ENCODE peak calls at places on chromosomes 4 and X, in nine cellular contexts. One of them, this sample, is unnamed.

GRCh38 chr4:91092398-91092955 is 965.3 kb downstream of the CCSER1 start:
- DNase-seq in activated CD8-positive, alpha-beta memory T cell treated with anti-CD3 and anti-CD28 coated beads for 4 hours: no peak
- DNase-seq in KG1: no peak
- DNase-seq in tibial artery: no peak
- DNase-seq in CD4-positive, alpha-beta T cell: no peak
- DNase-seq in posterior vena cava: no peak
- DNase-seq in cardiac muscle cell: no peak
- DNase-seq in fibroblast of the aortic adventitia: no peak
- DNase-seq in activated T-helper 1 cell treated with Interleukin-2 at 50 U/mL for 16 hours: no peak
- DNase-seq in this sample: no peak

GRCh38 chr4:102042843-102043802 is 252.6 kb downstream of the BANK1 start:
- DNase-seq in tibial artery: no peak
- DNase-seq in KG1: no peak
- DNase-seq in activated CD8-positive, alpha-beta memory T cell treated with anti-CD3 and anti-CD28 coated beads for 4 hours: no peak
- DNase-seq in activated T-helper 1 cell treated with Interleukin-2 at 50 U/mL for 16 hours: no peak
- DNase-seq in fibroblast of the aortic adventitia: peak
- DNase-seq in posterior vena cava: no peak
- DNase-seq in cardiac muscle cell: no peak
- DNase-seq in CD4-positive, alpha-beta T cell: no peak
- DNase-seq in this sample: no peak

GRCh38 chrX:38999967-39000745 is 198.9 kb downstream of the MID1IP1 start:
- DNase-seq in CD4-positive, alpha-beta T cell: no peak
- DNase-seq in cardiac muscle cell: no peak
- DNase-seq in tibial artery: no peak
- DNase-seq in fibroblast of the aortic adventitia: peak
- DNase-seq in activated CD8-positive, alpha-beta memory T cell treated with anti-CD3 and anti-CD28 coated beads for 4 hours: no peak
- DNase-seq in activated T-helper 1 cell treated with Interleukin-2 at 50 U/mL for 16 hours: no peak
- DNase-seq in posterior vena cava: no peak
- DNase-seq in KG1: no peak
- DNase-seq in this sample: no peak

GRCh38 chr4:101337688-101338087 is 9.6 kb downstream of the PPP3CA start:
- DNase-seq in CD4-positive, alpha-beta T cell: no peak
- DNase-seq in fibroblast of the aortic adventitia: peak
- DNase-seq in tibial artery: no peak
- DNase-seq in activated CD8-positive, alpha-beta memory T cell treated with anti-CD3 and anti-CD28 coated beads for 4 hours: no peak
- DNase-seq in activated T-helper 1 cell treated with Interleukin-2 at 50 U/mL for 16 hours: no peak
- DNase-seq in cardiac muscle cell: peak
- DNase-seq in posterior vena cava: no peak
- DNase-seq in KG1: no peak
- DNase-seq in this sample: peak

GRCh38 chrX:63835361-63835760 is 50.3 kb upstream of the ARHGEF9 start:
- DNase-seq in CD4-positive, alpha-beta T cell: no peak
- DNase-seq in cardiac muscle cell: no peak
- DNase-seq in fibroblast of the aortic adventitia: no peak
- DNase-seq in KG1: no peak
- DNase-seq in activated T-helper 1 cell treated with Interleukin-2 at 50 U/mL for 16 hours: no peak
- DNase-seq in activated CD8-positive, alpha-beta memory T cell treated with anti-CD3 and anti-CD28 coated beads for 4 hours: no peak
- DNase-seq in tibial artery: no peak
- DNase-seq in posterior vena cava: no peak
- DNase-seq in this sample: no peak

GRCh38 chr4:126223784-126224407 is 909.1 kb downstream of the FAT4 start:
- DNase-seq in tibial artery: no peak
- DNase-seq in posterior vena cava: no peak
- DNase-seq in activated T-helper 1 cell treated with Interleukin-2 at 50 U/mL for 16 hours: no peak
- DNase-seq in fibroblast of the aortic adventitia: peak
- DNase-seq in KG1: no peak
- DNase-seq in activated CD8-positive, alpha-beta memory T cell treated with anti-CD3 and anti-CD28 coated beads for 4 hours: no peak
- DNase-seq in CD4-positive, alpha-beta T cell: no peak
- DNase-seq in cardiac muscle cell: peak
- DNase-seq in this sample: peak

GRCh38 chr4:147594107-147594506 is 23.1 kb upstream of the TMEM184C start:
- DNase-seq in KG1: no peak
- DNase-seq in cardiac muscle cell: peak
- DNase-seq in CD4-positive, alpha-beta T cell: no peak
- DNase-seq in activated T-helper 1 cell treated with Interleukin-2 at 50 U/mL for 16 hours: no peak
- DNase-seq in fibroblast of the aortic adventitia: no peak
- DNase-seq in activated CD8-positive, alpha-beta memory T cell treated with anti-CD3 and anti-CD28 coated beads for 4 hours: no peak
- DNase-seq in tibial artery: no peak
- DNase-seq in posterior vena cava: no peak
- DNase-seq in this sample: no peak

GRCh38 chrX:11449613-11450012 is 156.4 kb downstream of the AMELX start:
- DNase-seq in fibroblast of the aortic adventitia: no peak
- DNase-seq in activated CD8-positive, alpha-beta memory T cell treated with anti-CD3 and anti-CD28 coated beads for 4 hours: no peak
- DNase-seq in posterior vena cava: no peak
- DNase-seq in KG1: no peak
- DNase-seq in tibial artery: no peak
- DNase-seq in CD4-positive, alpha-beta T cell: no peak
- DNase-seq in activated T-helper 1 cell treated with Interleukin-2 at 50 U/mL for 16 hours: no peak
- DNase-seq in cardiac muscle cell: no peak
- DNase-seq in this sample: no peak

GRCh38 chr4:48315728-48316630 is 25.4 kb upstream of the SLAIN2 start:
- DNase-seq in tibial artery: no peak
- DNase-seq in activated CD8-positive, alpha-beta memory T cell treated with anti-CD3 and anti-CD28 coated beads for 4 hours: no peak
- DNase-seq in posterior vena cava: no peak
- DNase-seq in CD4-positive, alpha-beta T cell: no peak
- DNase-seq in activated T-helper 1 cell treated with Interleukin-2 at 50 U/mL for 16 hours: no peak
- DNase-seq in fibroblast of the aortic adventitia: peak
- DNase-seq in KG1: no peak
- DNase-seq in cardiac muscle cell: peak
- DNase-seq in this sample: peak

GRCh38 chr4:80294206-80294605 is 27.7 kb downstream of the FGF5 start:
- DNase-seq in CD4-positive, alpha-beta T cell: no peak
- DNase-seq in cardiac muscle cell: no peak
- DNase-seq in tibial artery: no peak
- DNase-seq in posterior vena cava: no peak
- DNase-seq in KG1: no peak
- DNase-seq in activated CD8-positive, alpha-beta memory T cell treated with anti-CD3 and anti-CD28 coated beads for 4 hours: no peak
- DNase-seq in fibroblast of the aortic adventitia: no peak
- DNase-seq in activated T-helper 1 cell treated with Interleukin-2 at 50 U/mL for 16 hours: no peak
- DNase-seq in this sample: no peak

GRCh38 chr4:142222127-142222526 is 585.7 kb downstream of the IL15 start:
- DNase-seq in activated CD8-positive, alpha-beta memory T cell treated with anti-CD3 and anti-CD28 coated beads for 4 hours: no peak
- DNase-seq in posterior vena cava: no peak
- DNase-seq in CD4-positive, alpha-beta T cell: no peak
- DNase-seq in activated T-helper 1 cell treated with Interleukin-2 at 50 U/mL for 16 hours: no peak
- DNase-seq in cardiac muscle cell: no peak
- DNase-seq in tibial artery: no peak
- DNase-seq in KG1: no peak
- DNase-seq in fibroblast of the aortic adventitia: peak
- DNase-seq in this sample: no peak

GRCh38 chrX:40170830-40171512 is 73.2 kb upstream of the BCOR start:
- DNase-seq in posterior vena cava: peak
- DNase-seq in cardiac muscle cell: no peak
- DNase-seq in fibroblast of the aortic adventitia: no peak
- DNase-seq in activated T-helper 1 cell treated with Interleukin-2 at 50 U/mL for 16 hours: no peak
- DNase-seq in tibial artery: no peak
- DNase-seq in CD4-positive, alpha-beta T cell: no peak
- DNase-seq in activated CD8-positive, alpha-beta memory T cell treated with anti-CD3 and anti-CD28 coated beads for 4 hours: no peak
- DNase-seq in KG1: peak
- DNase-seq in this sample: no peak

GRCh38 chrX:130895299-130895698 is 7.7 kb downstream of the ENOX2 start:
- DNase-seq in CD4-positive, alpha-beta T cell: no peak
- DNase-seq in cardiac muscle cell: peak
- DNase-seq in activated T-helper 1 cell treated with Interleukin-2 at 50 U/mL for 16 hours: no peak
- DNase-seq in tibial artery: no peak
- DNase-seq in activated CD8-positive, alpha-beta memory T cell treated with anti-CD3 and anti-CD28 coated beads for 4 hours: no peak
- DNase-seq in fibroblast of the aortic adventitia: peak
- DNase-seq in posterior vena cava: no peak
- DNase-seq in KG1: no peak
- DNase-seq in this sample: peak

GRCh38 chr4:1201851-1202525 is 29.6 kb upstream of the SPON2 start:
- DNase-seq in tibial artery: peak
- DNase-seq in posterior vena cava: peak
- DNase-seq in fibroblast of the aortic adventitia: no peak
- DNase-seq in KG1: no peak
- DNase-seq in cardiac muscle cell: peak
- DNase-seq in activated CD8-positive, alpha-beta memory T cell treated with anti-CD3 and anti-CD28 coated beads for 4 hours: peak
- DNase-seq in activated T-helper 1 cell treated with Interleukin-2 at 50 U/mL for 16 hours: peak
- DNase-seq in CD4-positive, alpha-beta T cell: peak
- DNase-seq in this sample: peak

GRCh38 chr4:21790437-21791029 is 158.0 kb downstream of the KCNIP4 start:
- DNase-seq in CD4-positive, alpha-beta T cell: no peak
- DNase-seq in KG1: peak
- DNase-seq in activated T-helper 1 cell treated with Interleukin-2 at 50 U/mL for 16 hours: no peak
- DNase-seq in tibial artery: no peak
- DNase-seq in posterior vena cava: no peak
- DNase-seq in activated CD8-positive, alpha-beta memory T cell treated with anti-CD3 and anti-CD28 coated beads for 4 hours: no peak
- DNase-seq in fibroblast of the aortic adventitia: peak
- DNase-seq in cardiac muscle cell: peak
- DNase-seq in this sample: peak

GRCh38 chr4:1927675-1928074 is 56.5 kb downstream of the NSD2 start:
- DNase-seq in KG1: no peak
- DNase-seq in tibial artery: no peak
- DNase-seq in activated T-helper 1 cell treated with Interleukin-2 at 50 U/mL for 16 hours: no peak
- DNase-seq in activated CD8-positive, alpha-beta memory T cell treated with anti-CD3 and anti-CD28 coated beads for 4 hours: no peak
- DNase-seq in CD4-positive, alpha-beta T cell: no peak
- DNase-seq in posterior vena cava: no peak
- DNase-seq in fibroblast of the aortic adventitia: peak
- DNase-seq in cardiac muscle cell: peak
- DNase-seq in this sample: peak

GRCh38 chr4:93828332-93828829 is at the start of gene ATOH1:
- DNase-seq in posterior vena cava: no peak
- DNase-seq in activated CD8-positive, alpha-beta memory T cell treated with anti-CD3 and anti-CD28 coated beads for 4 hours: no peak
- DNase-seq in tibial artery: no peak
- DNase-seq in KG1: no peak
- DNase-seq in fibroblast of the aortic adventitia: no peak
- DNase-seq in CD4-positive, alpha-beta T cell: no peak
- DNase-seq in activated T-helper 1 cell treated with Interleukin-2 at 50 U/mL for 16 hours: no peak
- DNase-seq in cardiac muscle cell: no peak
- DNase-seq in this sample: no peak

GRCh38 chrX:66676990-66677389 is 38.1 kb upstream of the EDA2R start:
- DNase-seq in activated T-helper 1 cell treated with Interleukin-2 at 50 U/mL for 16 hours: no peak
- DNase-seq in KG1: no peak
- DNase-seq in tibial artery: no peak
- DNase-seq in cardiac muscle cell: peak
- DNase-seq in fibroblast of the aortic adventitia: peak
- DNase-seq in activated CD8-positive, alpha-beta memory T cell treated with anti-CD3 and anti-CD28 coated beads for 4 hours: no peak
- DNase-seq in CD4-positive, alpha-beta T cell: no peak
- DNase-seq in posterior vena cava: no peak
- DNase-seq in this sample: peak

GRCh38 chrX:40157228-40158035 is 59.7 kb upstream of the BCOR start:
- DNase-seq in fibroblast of the aortic adventitia: no peak
- DNase-seq in CD4-positive, alpha-beta T cell: no peak
- DNase-seq in activated T-helper 1 cell treated with Interleukin-2 at 50 U/mL for 16 hours: no peak
- DNase-seq in cardiac muscle cell: no peak
- DNase-seq in activated CD8-positive, alpha-beta memory T cell treated with anti-CD3 and anti-CD28 coated beads for 4 hours: no peak
- DNase-seq in posterior vena cava: peak
- DNase-seq in KG1: no peak
- DNase-seq in tibial artery: no peak
- DNase-seq in this sample: no peak

This sample was measured in cardiac fibroblast.